ENCODE peak calls at places on chromosome 11, in nine cellular contexts. One of them, this sample, is unnamed.

GRCh38 chr11:64741393-64742086 is 2.4 kb downstream of the RASGRP2 start:
- DNase-seq in fibroblast of mammary gland: no peak
- DNase-seq in lung: no peak
- DNase-seq in mucosa of descending colon: no peak
- DNase-seq in H1: no peak
- DNase-seq in PC-3: no peak
- DNase-seq in gastrocnemius medialis: no peak
- DNase-seq in body of pancreas: no peak
- DNase-seq in SK-N-SH: no peak
- DNase-seq in this sample: peak; percentile 82

GRCh38 chr11:106400949-106401545 is 323.6 kb downstream of the AASDHPPT start:
- DNase-seq in H1: no peak
- DNase-seq in gastrocnemius medialis: no peak
- DNase-seq in fibroblast of mammary gland: peak; percentile 65
- DNase-seq in SK-N-SH: no peak
- DNase-seq in mucosa of descending colon: no peak
- DNase-seq in PC-3: no peak
- DNase-seq in body of pancreas: no peak
- DNase-seq in lung: no peak
- DNase-seq in this sample: no peak

GRCh38 chr11:10381730-10382129 is 73.3 kb upstream of the AMPD3 start:
- DNase-seq in fibroblast of mammary gland: peak; percentile 47
- DNase-seq in PC-3: no peak
- DNase-seq in body of pancreas: no peak
- DNase-seq in mucosa of descending colon: no peak
- DNase-seq in SK-N-SH: no peak
- DNase-seq in H1: no peak
- DNase-seq in gastrocnemius medialis: no peak
- DNase-seq in lung: no peak
- DNase-seq in this sample: no peak

GRCh38 chr11:91703042-91703441 is 521.6 kb upstream of the FAT3 start:
- DNase-seq in lung: no peak
- DNase-seq in body of pancreas: no peak
- DNase-seq in H1: no peak
- DNase-seq in SK-N-SH: no peak
- DNase-seq in gastrocnemius medialis: no peak
- DNase-seq in PC-3: no peak
- DNase-seq in fibroblast of mammary gland: no peak
- DNase-seq in mucosa of descending colon: no peak
- DNase-seq in this sample: no peak

GRCh38 chr11:63553759-63554158 is 9.4 kb downstream of the PLAAT2 start:
- DNase-seq in lung: no peak
- DNase-seq in SK-N-SH: no peak
- DNase-seq in gastrocnemius medialis: no peak
- DNase-seq in H1: no peak
- DNase-seq in mucosa of descending colon: no peak
- DNase-seq in body of pancreas: no peak
- DNase-seq in PC-3: peak; percentile 22
- DNase-seq in fibroblast of mammary gland: peak; percentile 10
- DNase-seq in this sample: no peak

GRCh38 chr11:103842191-103842590 is 194.2 kb upstream of the DDI1 start:
- DNase-seq in lung: no peak
- DNase-seq in SK-N-SH: no peak
- DNase-seq in H1: no peak
- DNase-seq in mucosa of descending colon: no peak
- DNase-seq in body of pancreas: no peak
- DNase-seq in fibroblast of mammary gland: no peak
- DNase-seq in gastrocnemius medialis: no peak
- DNase-seq in PC-3: no peak
- DNase-seq in this sample: no peak

GRCh38 chr11:126561327-126561893 is 205.9 kb downstream of the ST3GAL4 start:
- DNase-seq in lung: no peak
- DNase-seq in gastrocnemius medialis: no peak
- DNase-seq in body of pancreas: peak; percentile 29
- DNase-seq in SK-N-SH: no peak
- DNase-seq in PC-3: peak; percentile 70
- DNase-seq in H1: peak; percentile 46
- DNase-seq in fibroblast of mammary gland: peak; percentile 57
- DNase-seq in mucosa of descending colon: peak; percentile 59
- DNase-seq in this sample: peak; percentile 79

GRCh38 chr11:124174001-124174400 is 9.1 kb upstream of the OR10D3 start:
- DNase-seq in gastrocnemius medialis: no peak
- DNase-seq in lung: no peak
- DNase-seq in H1: no peak
- DNase-seq in PC-3: peak; percentile 78
- DNase-seq in body of pancreas: no peak
- DNase-seq in fibroblast of mammary gland: peak; percentile 59
- DNase-seq in mucosa of descending colon: no peak
- DNase-seq in SK-N-SH: no peak
- DNase-seq in this sample: peak; percentile 58

GRCh38 chr11:64764753-64765152 is 5.0 kb upstream of the PYGM start:
- DNase-seq in mucosa of descending colon: no peak
- DNase-seq in gastrocnemius medialis: no peak
- DNase-seq in SK-N-SH: no peak
- DNase-seq in lung: no peak
- DNase-seq in fibroblast of mammary gland: no peak
- DNase-seq in PC-3: no peak
- DNase-seq in H1: no peak
- DNase-seq in body of pancreas: no peak
- DNase-seq in this sample: no peak

GRCh38 chr11:19605500-19606371 is 106.9 kb upstream of the NAV2 start:
- DNase-seq in SK-N-SH: no peak
- DNase-seq in H1: no peak
- DNase-seq in mucosa of descending colon: no peak
- DNase-seq in PC-3: no peak
- DNase-seq in lung: no peak
- DNase-seq in fibroblast of mammary gland: peak; percentile 94
- DNase-seq in body of pancreas: no peak
- DNase-seq in gastrocnemius medialis: no peak
- DNase-seq in this sample: no peak

GRCh38 chr11:67354314-67355022 is 1.1 kb upstream of the POLD4 start:
- DNase-seq in mucosa of descending colon: peak; percentile 90
- DNase-seq in gastrocnemius medialis: no peak
- DNase-seq in PC-3: peak; percentile 99
- DNase-seq in body of pancreas: peak; percentile 62
- DNase-seq in fibroblast of mammary gland: peak; percentile 99
- DNase-seq in SK-N-SH: no peak
- DNase-seq in lung: peak; percentile 68
- DNase-seq in H1: no peak
- DNase-seq in this sample: peak; percentile 46

DNA sequence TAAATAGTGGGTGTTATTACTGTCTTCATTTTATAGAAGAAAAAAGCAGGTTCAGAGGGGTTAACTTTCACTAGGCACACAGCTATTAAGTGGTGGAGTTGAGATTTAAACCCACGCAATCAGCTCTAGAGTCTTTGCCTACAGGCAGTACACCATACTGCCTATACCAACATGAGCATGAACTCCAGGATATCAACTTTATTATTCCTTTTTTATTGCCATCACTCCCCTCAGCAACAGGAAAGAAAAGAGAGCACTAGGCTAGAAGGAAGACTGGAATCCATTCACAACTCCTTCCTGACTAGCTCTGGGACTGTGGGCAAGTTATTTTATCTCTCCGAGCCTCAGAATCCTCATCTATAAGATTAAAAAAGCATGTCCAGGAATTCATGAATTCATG is 58.7 kb upstream of the FSHB start:
- DNase-seq in SK-N-SH: no peak
- DNase-seq in body of pancreas: no peak
- DNase-seq in mucosa of descending colon: no peak
- DNase-seq in fibroblast of mammary gland: no peak
- DNase-seq in H1: no peak
- DNase-seq in gastrocnemius medialis: no peak
- DNase-seq in lung: no peak
- DNase-seq in PC-3: no peak
- DNase-seq in this sample: no peak
- H3K4me3 ChIP-seq in SK-N-SH: no peak overlapping the region
- H3K4me3 ChIP-seq in body of pancreas: no peak overlapping the region
- H3K4me3 ChIP-seq in mucosa of descending colon: no peak overlapping the region
- H3K4me3 ChIP-seq in fibroblast of mammary gland: no peak overlapping the region
- H3K4me3 ChIP-seq in H1: no peak overlapping the region
- H3K4me3 ChIP-seq in gastrocnemius medialis: no peak overlapping the region
- H3K4me3 ChIP-seq in lung: no peak overlapping the region
- H3K4me3 ChIP-seq in PC-3: no peak overlapping the region
- H3K4me3 ChIP-seq in this sample: no peak overlapping the region

DNA sequence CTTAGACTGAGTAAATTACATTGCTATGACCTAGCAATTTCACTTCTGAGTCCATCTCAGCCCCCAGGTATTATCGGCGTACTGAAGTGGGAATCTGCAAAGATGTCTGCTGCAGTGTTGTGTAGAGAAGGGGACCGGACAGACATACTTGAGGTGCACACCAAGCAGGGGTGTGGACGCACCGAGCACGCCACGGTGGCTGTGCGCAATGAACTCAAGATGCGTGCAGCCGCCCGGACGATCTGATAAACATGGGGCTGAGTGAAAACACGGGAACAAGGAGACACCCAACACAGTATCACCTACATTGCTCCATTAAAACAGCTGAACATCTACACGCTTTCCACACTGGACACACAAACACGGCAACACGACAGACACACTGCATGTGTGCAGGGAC is 454.3 kb downstream of the OPCML start:
- DNase-seq in body of pancreas: no peak
- DNase-seq in H1: no peak
- DNase-seq in PC-3: no peak
- DNase-seq in SK-N-SH: no peak
- DNase-seq in lung: no peak
- DNase-seq in mucosa of descending colon: no peak
- DNase-seq in fibroblast of mammary gland: no peak
- DNase-seq in gastrocnemius medialis: no peak
- DNase-seq in this sample: no peak
- H3K4me3 ChIP-seq in body of pancreas: no peak overlapping the region
- H3K4me3 ChIP-seq in H1: no peak overlapping the region
- H3K4me3 ChIP-seq in PC-3: no peak overlapping the region
- H3K4me3 ChIP-seq in SK-N-SH: no peak overlapping the region
- H3K4me3 ChIP-seq in lung: no peak overlapping the region
- H3K4me3 ChIP-seq in mucosa of descending colon: no peak overlapping the region
- H3K4me3 ChIP-seq in fibroblast of mammary gland: no peak overlapping the region
- H3K4me3 ChIP-seq in gastrocnemius medialis: no peak overlapping the region
- H3K4me3 ChIP-seq in this sample: no peak overlapping the region

GRCh38 chr11:118223576-118223975 is 1.2 kb downstream of the JAML start:
- DNase-seq in PC-3: no peak
- DNase-seq in mucosa of descending colon: no peak
- DNase-seq in SK-N-SH: no peak
- DNase-seq in fibroblast of mammary gland: no peak
- DNase-seq in H1: no peak
- DNase-seq in lung: no peak
- DNase-seq in body of pancreas: no peak
- DNase-seq in gastrocnemius medialis: no peak
- DNase-seq in this sample: no peak
- H3K4me3 ChIP-seq in PC-3: no peak overlapping the region
- H3K4me3 ChIP-seq in mucosa of descending colon: no peak overlapping the region
- H3K4me3 ChIP-seq in SK-N-SH: no peak overlapping the region
- H3K4me3 ChIP-seq in fibroblast of mammary gland: no peak overlapping the region
- H3K4me3 ChIP-seq in H1: no peak overlapping the region
- H3K4me3 ChIP-seq in lung: no peak overlapping the region
- H3K4me3 ChIP-seq in body of pancreas: no peak overlapping the region
- H3K4me3 ChIP-seq in gastrocnemius medialis: no peak overlapping the region
- H3K4me3 ChIP-seq in this sample: no peak overlapping the region

DNA sequence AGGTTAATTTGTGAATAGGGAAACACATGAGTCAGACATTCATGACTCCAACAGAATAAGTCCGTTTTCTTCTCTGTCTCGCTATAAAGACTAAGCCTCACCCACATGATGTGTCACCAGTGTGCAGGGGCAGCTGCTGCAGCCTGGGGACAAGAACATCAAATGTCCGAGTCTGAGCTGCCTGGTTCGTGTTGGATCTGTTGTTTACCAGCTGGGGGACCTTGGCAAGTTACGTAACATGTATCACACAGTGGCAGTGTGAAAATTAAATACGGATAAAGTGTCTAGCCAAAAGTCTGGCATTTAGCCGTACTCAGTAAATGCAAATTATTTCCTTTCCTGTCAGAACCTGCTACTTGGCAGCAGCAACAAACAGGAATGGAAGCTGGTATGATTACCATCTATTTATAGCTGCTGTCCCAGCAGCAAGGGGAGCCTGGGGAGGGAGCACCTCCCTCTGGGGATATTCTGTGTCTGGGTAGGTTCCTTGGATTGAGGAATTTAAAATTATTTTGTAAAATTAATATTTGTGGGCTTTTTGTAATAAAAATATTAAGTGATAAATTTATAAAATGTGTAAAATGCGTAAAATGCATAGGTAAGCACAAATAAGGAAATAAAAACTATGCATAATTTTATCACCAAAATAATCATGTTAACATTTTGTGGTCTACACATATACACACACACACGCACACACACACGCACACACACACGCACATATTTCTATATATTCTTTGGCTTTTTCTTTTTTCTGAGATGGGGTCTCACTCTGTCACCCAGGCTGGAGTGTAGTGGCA is 1.3 kb upstream of the CLDN25 start:
- DNase-seq in body of pancreas: peak; percentile 51
- DNase-seq in gastrocnemius medialis: peak; percentile 71
- DNase-seq in H1: no peak
- DNase-seq in mucosa of descending colon: no peak
- DNase-seq in PC-3: peak; percentile 84
- DNase-seq in fibroblast of mammary gland: peak; percentile 12
- DNase-seq in lung: no peak
- DNase-seq in SK-N-SH: peak; percentile 58
- DNase-seq in this sample: no peak
- H3K4me3 ChIP-seq in body of pancreas: no peak overlapping the region
- H3K4me3 ChIP-seq in gastrocnemius medialis: peak overlapping the region; percentile 44
- H3K4me3 ChIP-seq in H1: no peak overlapping the region
- H3K4me3 ChIP-seq in mucosa of descending colon: no peak overlapping the region
- H3K4me3 ChIP-seq in PC-3: peak overlapping the region; percentile 55
- H3K4me3 ChIP-seq in fibroblast of mammary gland: no peak overlapping the region
- H3K4me3 ChIP-seq in lung: no peak overlapping the region
- H3K4me3 ChIP-seq in SK-N-SH: peak overlapping the region; percentile 11
- H3K4me3 ChIP-seq in this sample: no peak overlapping the region

GRCh38 chr11:120715239-120715638 is 203.7 kb downstream of the GRIK4 start:
- DNase-seq in SK-N-SH: peak; percentile 66
- DNase-seq in body of pancreas: no peak
- DNase-seq in PC-3: peak; percentile 5
- DNase-seq in gastrocnemius medialis: no peak
- DNase-seq in mucosa of descending colon: no peak
- DNase-seq in H1: no peak
- DNase-seq in fibroblast of mammary gland: peak; percentile 14
- DNase-seq in lung: no peak
- DNase-seq in this sample: peak; percentile 73
- H3K4me3 ChIP-seq in SK-N-SH: no peak overlapping the region
- H3K4me3 ChIP-seq in body of pancreas: no peak overlapping the region
- H3K4me3 ChIP-seq in PC-3: no peak overlapping the region
- H3K4me3 ChIP-seq in gastrocnemius medialis: no peak overlapping the region
- H3K4me3 ChIP-seq in mucosa of descending colon: no peak overlapping the region
- H3K4me3 ChIP-seq in H1: no peak overlapping the region
- H3K4me3 ChIP-seq in fibroblast of mammary gland: no peak overlapping the region
- H3K4me3 ChIP-seq in lung: no peak overlapping the region
- H3K4me3 ChIP-seq in this sample: no peak overlapping the region

GRCh38 chr11:118076754-118077281 is at the start of gene TMPRSS4:
- DNase-seq in mucosa of descending colon: peak; percentile 95
- DNase-seq in lung: peak; percentile 60
- DNase-seq in PC-3: peak; percentile 83
- DNase-seq in H1: no peak
- DNase-seq in SK-N-SH: no peak
- DNase-seq in gastrocnemius medialis: no peak
- DNase-seq in body of pancreas: peak; percentile 27
- DNase-seq in fibroblast of mammary gland: no peak
- DNase-seq in this sample: peak; percentile 66
- H3K4me3 ChIP-seq in mucosa of descending colon: peak within 1 kb of the TSS; percentile 12
- H3K4me3 ChIP-seq in lung: no peak within 1 kb of the TSS
- H3K4me3 ChIP-seq in PC-3: no peak within 1 kb of the TSS
- H3K4me3 ChIP-seq in H1: no peak within 1 kb of the TSS
- H3K4me3 ChIP-seq in SK-N-SH: no peak within 1 kb of the TSS
- H3K4me3 ChIP-seq in gastrocnemius medialis: no peak within 1 kb of the TSS
- H3K4me3 ChIP-seq in body of pancreas: no peak within 1 kb of the TSS
- H3K4me3 ChIP-seq in fibroblast of mammary gland: no peak within 1 kb of the TSS
- H3K4me3 ChIP-seq in this sample: no peak within 1 kb of the TSS